ENCODE peak calls at places on chromosomes 3 and 15, in ten cellular contexts. T is ovary, M is stomach, K is K562, Q is A549, O is transverse colon, D is tibial nerve, C is sigmoid colon, P is HepG2, Y is esophagus muscularis mucosa. I is an unnamed sample.

GRCh38 chr3:195236801-195237570 is 34.0 kb downstream of the XXYLT1 start:
- DNase-seq in M (no peak), T (no peak), Q (no peak), P (no peak), Y (no peak), O (no peak), K (no peak), C (peak; percentile 63), D (peak; percentile 3), I (peak; percentile 47)

GRCh38 chr3:59922226-59922625 is 872.4 kb upstream of the CFAP20DC start:
- DNase-seq in O (no peak), Q (no peak), C (no peak), M (no peak), T (no peak), Y (no peak), D (no peak), P (no peak), K (no peak), I (no peak)

GRCh38 chr3:119762876-119763275 is 19.0 kb upstream of the NR1I2 start:
- DNase-seq in P (no peak), T (no peak), Q (no peak), O (no peak), M (no peak), D (no peak), C (no peak), Y (no peak), K (no peak), I (no peak)

GRCh38 chr3:184380210-184380626 is 364 bp downstream of the CHRD start:
- DNase-seq in D (peak; percentile 41), Q (peak; percentile 31), C (peak; percentile 90), O (peak; percentile 65), P (peak; percentile 21), M (peak; percentile 68), K (peak; percentile 79), Y (no peak), T (peak; percentile 86), I (peak; percentile 81)

GRCh38 chr3:135869439-135870105 is 96.0 kb upstream of the PPP2R3A start:
- DNase-seq in P (no peak), D (no peak), K (no peak), M (no peak), T (no peak), Y (no peak), O (no peak), C (no peak), Q (no peak), I (no peak)

GRCh38 chr15:25862087-25862468 is 1.0 kb downstream of the ATP10A start:
- DNase-seq in Q (no peak), M (no peak), Y (no peak), D (no peak), C (peak; percentile 72), T (no peak), O (no peak), P (no peak), K (no peak), I (no peak)

GRCh38 chr15:52148409-52148808 is 35.8 kb upstream of the BCL2L10 start:
- DNase-seq in T (no peak), Y (no peak), K (no peak), O (no peak), P (no peak), Q (no peak), C (no peak), M (no peak), D (no peak), I (no peak)

GRCh38 chr3:40258555-40258954 is 51.0 kb upstream of the EIF1B start:
- DNase-seq in D (no peak), Y (no peak), C (no peak), O (no peak), Q (no peak), K (no peak), P (no peak), T (no peak), M (no peak), I (no peak)

GRCh38 chr3:136350557-136350956 is 100.4 kb downstream of the PCCB start:
- DNase-seq in D (no peak), M (no peak), K (no peak), O (no peak), T (no peak), P (no peak), Y (no peak), Q (no peak), C (no peak), I (no peak)

GRCh38 chr3:119257654-119258410 is 17.2 kb upstream of the B4GALT4 start:
- DNase-seq in C (no peak), Y (no peak), O (peak; percentile 62), Q (no peak), P (no peak), M (peak; percentile 73), K (no peak), D (no peak), T (no peak), I (no peak)

GRCh38 chr15:98126326-98127090 is 166.0 kb downstream of the ARRDC4 start:
- DNase-seq in D (no peak), P (no peak), M (no peak), T (no peak), K (no peak), Q (no peak), C (no peak), O (no peak), Y (no peak), I (no peak)

GRCh38 chr15:101489236-101489632 is 273 bp downstream of the PCSK6 start:
- DNase-seq in C (no peak), P (no peak), O (peak; percentile 60), Y (no peak), D (no peak), M (peak; percentile 60), Q (peak; percentile 70), K (peak; percentile 73), T (no peak), I (no peak)

GRCh38 chr3:123583563-123583962 is 1.3 kb downstream of the HACD2 start:
- DNase-seq in Y (no peak), T (no peak), D (no peak), K (no peak), O (no peak), M (no peak), P (no peak), C (no peak), Q (no peak), I (no peak)

GRCh38 chr3:151395806-151396205 is 11.3 kb upstream of the P2RY12 start:
- DNase-seq in T (no peak), Q (no peak), C (no peak), M (no peak), P (no peak), K (no peak), Y (no peak), D (no peak), O (no peak), I (no peak)

GRCh38 chr3:188531210-188531609 is 377.3 kb downstream of the LPP start:
- DNase-seq in O (no peak), T (no peak), M (no peak), C (no peak), P (peak; percentile 31), K (no peak), D (no peak), Q (no peak), Y (no peak), I (no peak)

DNA sequence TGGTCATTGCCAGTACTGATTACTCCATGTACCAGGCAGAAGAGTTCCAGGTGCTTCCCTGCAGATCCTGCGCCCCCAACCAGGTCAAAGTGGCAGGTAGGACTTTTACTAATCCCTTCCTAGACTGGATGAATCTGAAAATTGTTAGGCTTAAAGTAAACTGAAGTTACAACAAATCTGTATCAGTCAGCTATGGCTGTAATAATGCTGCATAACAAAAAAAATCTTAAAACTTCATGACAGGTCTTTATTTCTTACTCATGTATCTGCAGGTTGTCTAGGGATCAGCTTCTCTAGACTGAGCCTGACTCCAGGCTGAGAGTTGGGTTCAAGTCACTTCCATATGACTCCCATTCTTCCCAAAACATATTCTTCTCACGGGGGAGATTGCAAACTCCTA is 93.7 kb downstream of the MESD start:
- DNase-seq in Q (no peak), P (no peak), T (no peak), O (no peak), K (no peak), Y (no peak), C (no peak), M (no peak), D (no peak), I (no peak)
- TF ChIP-seq EP300 in Q (no peak), P (no peak), T (no peak), O (no peak), K (no peak), Y (no peak), C (no peak), M (no peak), D (no peak), I (no peak)

DNA sequence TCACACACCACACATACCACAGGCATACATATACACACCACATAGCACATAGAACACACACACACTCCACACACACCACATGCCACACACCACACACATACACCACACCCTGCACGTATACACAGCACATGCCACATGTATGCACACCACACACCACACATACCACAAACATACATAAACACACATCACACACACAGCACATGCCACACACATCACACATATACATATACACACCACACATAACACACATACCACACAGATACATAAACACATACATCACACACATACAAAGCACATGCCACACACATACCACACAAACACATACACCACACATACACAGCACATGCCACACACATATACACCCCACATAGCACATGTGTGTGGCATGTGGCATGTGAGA is 171.1 kb downstream of the OR4M2 start:
- DNase-seq in P (no peak), C (no peak), T (no peak), Y (no peak), M (no peak), D (no peak), K (no peak), O (no peak), Q (no peak), I (no peak)
- H3K9me3 ChIP-seq in P (no peaks in the 10 kb centered on the region), C (peaks cover 11% of the 10 kb centered on the region), T (no peaks in the 10 kb centered on the region), Y (no peaks in the 10 kb centered on the region), M (peaks cover 25% of the 10 kb centered on the region), D (no peaks in the 10 kb centered on the region), K (no peaks in the 10 kb centered on the region), O (no peaks in the 10 kb centered on the region), Q (peaks cover 30% of the 10 kb centered on the region), I (peaks cover 7% of the 10 kb centered on the region)

DNA sequence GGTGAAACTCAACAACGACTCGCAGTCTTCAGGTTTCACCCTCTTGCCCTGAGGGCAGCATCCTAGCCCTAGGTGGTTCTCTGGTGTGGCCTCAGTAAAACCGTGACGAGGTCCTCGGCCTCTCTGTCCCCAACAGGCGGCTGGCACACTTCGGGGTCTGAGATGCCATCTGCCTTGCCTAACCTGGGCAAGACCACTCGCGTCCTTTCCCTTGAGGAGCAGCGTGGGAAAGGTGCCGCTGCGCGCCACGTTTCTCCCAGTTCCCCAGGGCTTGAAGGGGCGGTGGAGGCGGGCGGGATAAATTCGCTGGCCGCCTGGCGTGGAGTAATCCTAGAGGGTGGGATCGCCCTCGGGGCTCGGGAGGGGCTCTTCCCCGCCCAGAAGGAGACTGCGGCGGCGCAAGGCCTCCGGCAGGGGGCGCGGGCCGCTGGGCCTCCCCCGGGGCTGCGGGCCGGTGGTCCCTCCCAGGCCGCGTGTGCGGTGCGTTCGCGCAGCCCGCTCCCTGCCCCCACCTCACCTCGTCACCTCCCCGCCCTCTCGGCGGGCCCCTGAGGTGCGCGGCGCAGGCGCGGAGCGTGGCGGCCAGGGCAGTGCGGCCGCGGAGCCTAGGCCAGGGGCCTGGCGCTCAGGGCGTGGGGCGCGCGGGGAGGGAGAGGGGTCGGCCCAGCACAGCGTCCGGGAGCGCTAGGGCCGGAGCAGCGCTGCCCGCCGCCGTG is at the start of gene ZNF639:
- DNase-seq in P (peak; percentile 78), M (peak; percentile 77), Q (peak; percentile 80), O (peak; percentile 83), D (peak; percentile 48), Y (peak; percentile 95), C (peak; percentile 91), K (peak; percentile 97), T (peak; percentile 87), I (peak; percentile 87)
- TF ChIP-seq POLR2A in P (peak; percentile 51), M (no peak), Q (peak; percentile 75), O (no peak), D (peak; percentile 80), Y (peak; percentile 38), C (no peak), K (peak; percentile 37), T (peak; percentile 63), I (peak; percentile 10)

GRCh38 chr15:77507911-77508310 is 87.2 kb downstream of the HMG20A start:
- DNase-seq in Q (no peak), C (peak; percentile 60), T (no peak), Y (no peak), O (no peak), D (peak; percentile 63), P (peak; percentile 74), M (peak; percentile 57), K (no peak), I (no peak)
- TF ChIP-seq EP300 in Q (no peak), C (no peak), T (no peak), Y (no peak), O (no peak), D (no peak), P (no peak), M (no peak), K (no peak), I (no peak)